ENCODE peak calls at places on chromosome 21, in nine cellular contexts. A, Z, W, D, I, B, O, K and Y are unnamed samples.
A peak's percentile ranks its signal among the peaks of the same experiment; 100 is the strongest.

GRCh38 chr21:31780944-31781343 is 49.0 kb upstream of the SCAF4 start:
- DNase-seq in O (no peak), D (no peak), Z (no peak), A (no peak), K (no peak), I (peak; percentile 49), W (no peak), B (no peak), Y (no peak)

GRCh38 chr21:45966995-45967394 is 14.6 kb upstream of the COL6A1 start:
- DNase-seq in B (no peak), I (no peak), O (no peak), W (no peak), Z (no peak), K (no peak), A (no peak), D (no peak), Y (no peak)

GRCh38 chr21:32333953-32334673 is 35.5 kb downstream of the MRAP start:
- DNase-seq in Z (no peak), I (no peak), O (no peak), B (no peak), K (no peak), D (no peak), W (no peak), A (no peak), Y (no peak)

GRCh38 chr21:18673789-18674188 is 270.2 kb upstream of the TMPRSS15 start:
- DNase-seq in B (no peak), Z (no peak), W (no peak), O (no peak), A (no peak), D (no peak), I (no peak), K (no peak), Y (no peak)

GRCh38 chr21:46294647-46295176 is 8.6 kb downstream of the YBEY start:
- DNase-seq in W (peak; percentile 69), D (no peak), O (no peak), I (no peak), A (no peak), Z (no peak), K (no peak), B (peak; percentile 68), Y (no peak)

GRCh38 chr21:45129231-45129923 is 55.0 kb downstream of the ADARB1 start:
- DNase-seq in A (no peak), K (no peak), B (peak; percentile 41), I (peak; percentile 46), W (peak; percentile 57), D (no peak), Z (no peak), O (peak; percentile 42), Y (no peak)

GRCh38 chr21:36859744-36860501 is 106.5 kb downstream of the HLCS start:
- DNase-seq in Z (no peak), D (peak; percentile 85), W (peak; percentile 47), K (no peak), O (peak; percentile 29), I (peak; percentile 21), A (peak; percentile 27), B (peak; percentile 29), Y (no peak)

GRCh38 chr21:45799765-45800338 is 156.3 kb downstream of the PCBP3 start:
- DNase-seq in I (no peak), O (no peak), B (no peak), D (no peak), A (no peak), K (no peak), W (no peak), Z (no peak), Y (no peak)

GRCh38 chr21:20730421-20730820 is 267.8 kb upstream of the NCAM2 start:
- DNase-seq in A (no peak), W (no peak), I (no peak), D (no peak), B (no peak), Z (no peak), O (no peak), K (no peak), Y (no peak)

GRCh38 chr21:34812510-34813265 is 143.9 kb downstream of the CLIC6 start:
- DNase-seq in K (peak; percentile 79), D (no peak), B (peak; percentile 99), W (peak; percentile 85), Z (no peak), O (no peak), I (peak; percentile 81), A (no peak), Y (peak; percentile 98)

GRCh38 chr21:28240586-28240985 is 752.1 kb downstream of the LTN1 start:
- DNase-seq in I (no peak), O (no peak), Z (no peak), A (no peak), W (no peak), B (peak; percentile 81), K (no peak), D (no peak), Y (no peak)

GRCh38 chr21:28932717-28933116 is 60.0 kb downstream of the LTN1 start:
- DNase-seq in B (no peak), A (no peak), K (no peak), D (no peak), O (no peak), I (no peak), W (no peak), Z (no peak), Y (no peak)

GRCh38 chr21:46054031-46054430 is 43.9 kb upstream of the COL6A2 start:
- DNase-seq in O (no peak), W (no peak), A (no peak), K (no peak), B (no peak), D (no peak), I (no peak), Z (no peak), Y (no peak)

GRCh38 chr21:44082648-44083436 is 24.4 kb upstream of the PWP2 start:
- DNase-seq in D (no peak), K (no peak), O (no peak), B (no peak), Z (no peak), W (no peak), I (peak; percentile 54), A (no peak), Y (no peak)
- TF ChIP-seq CTCF in D (no peak), K (no peak), O (no peak), B (no peak), Z (no peak), W (no peak), I (no peak), A (no peak), Y (no peak)

DNA sequence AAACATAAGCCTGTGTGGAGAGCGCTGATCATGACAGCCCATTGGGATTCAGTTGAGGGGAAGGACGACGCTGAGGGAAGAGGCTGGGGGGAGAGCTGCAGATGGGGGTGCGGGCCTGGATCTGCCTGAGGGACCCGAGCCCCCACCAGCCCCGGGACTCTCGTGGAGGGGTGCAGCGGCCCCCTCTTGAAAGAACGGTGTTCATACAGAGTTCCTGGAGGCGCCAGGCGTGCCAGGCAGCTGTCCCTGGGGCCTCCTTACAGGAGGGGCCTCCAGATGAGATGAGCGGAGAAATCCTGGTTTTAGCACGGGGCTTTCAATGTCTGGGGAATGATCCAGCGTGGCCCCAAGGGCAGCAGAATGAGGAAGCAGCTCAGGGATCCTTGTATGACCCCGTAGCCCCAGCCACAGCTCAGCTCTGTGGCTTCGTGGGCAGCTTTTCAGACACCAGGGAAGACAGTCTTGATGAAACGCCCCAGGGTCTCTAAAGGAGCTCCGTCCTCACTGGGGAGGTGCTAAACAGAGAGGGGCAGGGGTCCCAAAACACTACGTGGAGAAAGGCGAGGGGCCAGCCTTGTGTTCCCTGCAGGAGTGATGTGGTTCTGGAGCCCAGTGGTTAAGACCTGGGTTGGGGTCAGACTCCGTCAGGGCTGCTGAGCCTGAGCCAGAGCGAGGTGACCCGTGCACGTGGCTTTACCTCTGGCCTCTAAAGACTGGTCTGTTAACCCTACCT is 7.2 kb upstream of the DSCAM start:
- DNase-seq in Z (no peak), W (no peak), I (no peak), B (no peak), D (no peak), K (no peak), A (no peak), O (no peak), Y (no peak)
- H3K4me3 ChIP-seq in Z (no peak overlapping the region), W (no peak overlapping the region), I (no peak overlapping the region), B (no peak overlapping the region), D (no peak overlapping the region), K (no peak overlapping the region), A (no peak overlapping the region), O (no peak overlapping the region), Y (no peak overlapping the region)

GRCh38 chr21:38662224-38662568 is 143.5 kb upstream of the ETS2 start:
- DNase-seq in W (no peak), A (no peak), K (no peak), D (no peak), Z (no peak), O (no peak), B (no peak), I (no peak), Y (no peak)
- TF ChIP-seq CTCF in W (no peak), A (no peak), K (no peak), D (no peak), Z (no peak), O (no peak), B (no peak), I (no peak), Y (no peak)

GRCh38 chr21:26837539-26837938 is 7.7 kb downstream of the ADAMTS1 start:
- DNase-seq in K (no peak), O (no peak), Z (no peak), W (no peak), I (no peak), A (no peak), B (no peak), D (no peak), Y (no peak)
- H3K4me3 ChIP-seq in K (no peak overlapping the region), O (no peak overlapping the region), Z (peak overlapping the region; percentile 14), W (no peak overlapping the region), I (no peak overlapping the region), A (no peak overlapping the region), B (no peak overlapping the region), D (no peak overlapping the region), Y (no peak overlapping the region)